ENCODE peak calls at places on chromosomes 2 and 18, in eight cellular contexts. P, X, J, V, G, R, T and L are unnamed samples.
A peak's percentile ranks its signal among the peaks of the same experiment; 100 is the strongest.

GRCh38 chr2:148258124-148258523 is 237.2 kb downstream of the MBD5 start:
- DNase-seq in G (no peak), X (no peak), V (no peak), T (no peak), R (no peak), P (no peak), J (no peak), L (no peak)

GRCh38 chr2:174967693-174968260 is 37.4 kb downstream of the CHN1 start:
- DNase-seq in P (no peak), R (no peak), V (no peak), X (no peak), J (no peak), T (peak; percentile 58), G (no peak), L (no peak)

GRCh38 chr2:101946372-101946771 is 45.4 kb upstream of the IL1R2 start:
- DNase-seq in T (no peak), P (no peak), G (no peak), R (no peak), J (no peak), V (no peak), X (no peak), L (no peak)

GRCh38 chr18:37306420-37306819 is 259.2 kb downstream of the CELF4 start:
- DNase-seq in J (no peak), V (no peak), T (no peak), X (no peak), G (peak; percentile 38), R (no peak), P (no peak), L (no peak)

GRCh38 chr2:158619496-158619895 is 162.7 kb downstream of the PKP4 start:
- DNase-seq in G (no peak), J (no peak), R (no peak), P (peak; percentile 18), V (peak; percentile 69), X (peak; percentile 25), T (peak; percentile 31), L (no peak)

GRCh38 chr18:23033079-23033478 is 100.0 kb downstream of the RBBP8 start:
- DNase-seq in J (no peak), G (no peak), P (no peak), V (no peak), R (no peak), X (no peak), T (no peak), L (no peak)

GRCh38 chr2:176081451-176081992 is 2.2 kb downstream of the EVX2 start:
- DNase-seq in R (no peak), X (no peak), P (no peak), V (no peak), G (no peak), J (no peak), T (peak; percentile 35), L (no peak)

GRCh38 chr2:188983427-188984101 is 9.4 kb downstream of the COL3A1 start:
- DNase-seq in J (peak; percentile 3), R (no peak), V (no peak), X (no peak), P (no peak), G (no peak), T (peak; percentile 93), L (no peak)

GRCh38 chr2:230085201-230085600 is 16.5 kb upstream of the SLC16A14 start:
- DNase-seq in T (peak; percentile 14), J (no peak), P (no peak), V (no peak), X (no peak), R (no peak), G (no peak), L (no peak)

GRCh38 chr2:161995553-161996016 is 78.4 kb downstream of the DPP4 start:
- DNase-seq in J (no peak), P (no peak), V (no peak), G (no peak), T (peak; percentile 39), X (no peak), R (no peak), L (no peak)

GRCh38 chr2:170816499-170817246 is at the start of gene GAD1:
- DNase-seq in R (peak; percentile 65), T (peak; percentile 49), G (peak; percentile 68), X (no peak), P (peak; percentile 88), V (peak; percentile 70), J (no peak), L (peak; percentile 88)

GRCh38 chr18:70046207-70046606 is 98.5 kb upstream of the CD226 start:
- DNase-seq in P (no peak), J (no peak), X (no peak), V (peak; percentile 45), G (no peak), R (peak; percentile 43), T (peak; percentile 42), L (no peak)

GRCh38 chr18:34592961-34593382 is 117.1 kb upstream of the DTNA start:
- DNase-seq in J (no peak), G (peak; percentile 51), T (peak; percentile 74), V (peak; percentile 52), R (peak; percentile 84), P (peak; percentile 10), X (no peak), L (peak; percentile 39)

GRCh38 chr2:42764901-42765300 is 966 bp upstream of the OXER1 start:
- DNase-seq in J (no peak), P (no peak), G (no peak), X (no peak), V (no peak), R (no peak), T (no peak), L (no peak)

GRCh38 chr2:160375802-160376469 is 117.7 kb downstream of the RBMS1 start:
- DNase-seq in R (no peak), P (peak; percentile 86), X (no peak), V (peak; percentile 50), G (no peak), J (peak; percentile 64), T (peak; percentile 95), L (no peak)

GRCh38 chr2:166361351-166362153 is 14.2 kb downstream of the SCN9A start:
- DNase-seq in J (peak; percentile 28), T (peak; percentile 76), V (no peak), P (peak; percentile 78), G (no peak), X (no peak), R (no peak), L (no peak)

GRCh38 chr18:27996792-27997191 is 180.1 kb downstream of the CDH2 start:
- DNase-seq in G (no peak), T (peak; percentile 56), V (peak; percentile 61), X (no peak), P (peak; percentile 12), J (no peak), R (no peak), L (no peak)

GRCh38 chr2:48586433-48586832 is 31.2 kb upstream of the GTF2A1L start:
- DNase-seq in V (no peak), P (no peak), X (no peak), G (no peak), R (no peak), J (no peak), T (no peak), L (no peak)

GRCh38 chr18:70280007-70280925 is 8.6 kb upstream of the SOCS6 start:
- DNase-seq in T (no peak), G (no peak), V (peak; percentile 88), J (no peak), P (no peak), R (no peak), X (no peak), L (no peak)

GRCh38 chr2:149236413-149236812 is 94.0 kb upstream of the LYPD6 start:
- DNase-seq in J (no peak), T (no peak), P (no peak), R (no peak), X (no peak), V (no peak), G (no peak), L (no peak)

GRCh38 chr2:180012523-180012922 is 5.4 kb upstream of the CWC22 start:
- DNase-seq in V (peak; percentile 92), T (peak; percentile 61), P (no peak), G (no peak), X (no peak), J (no peak), R (no peak), L (no peak)

GRCh38 chr2:190216829-190217228 is 102.8 kb downstream of the HIBCH start:
- DNase-seq in P (peak; percentile 27), G (peak; percentile 86), J (peak; percentile 33), V (no peak), R (peak; percentile 74), X (no peak), T (no peak), L (no peak)

GRCh38 chr2:226742346-226742745 is 57.3 kb downstream of the IRS1 start:
- DNase-seq in J (no peak), T (peak; percentile 76), X (no peak), R (peak; percentile 79), P (no peak), V (no peak), G (no peak), L (peak; percentile 62)

GRCh38 chr2:170869461-170869860 is 52.8 kb downstream of the GAD1 start:
- DNase-seq in T (no peak), G (no peak), R (no peak), P (no peak), V (peak; percentile 29), X (no peak), J (no peak), L (no peak)

GRCh38 chr18:7684357-7684756 is 117.2 kb downstream of the PTPRM start:
- DNase-seq in T (no peak), X (no peak), P (no peak), G (no peak), V (no peak), J (no peak), R (no peak), L (no peak)
- H3K27ac ChIP-seq in T (no peak overlapping the region), X (no peak overlapping the region), P (no peak overlapping the region), G (no peak overlapping the region), V (peak overlapping the region; percentile 53), J (no peak overlapping the region), R (no peak overlapping the region), L (no peak overlapping the region)

DNA sequence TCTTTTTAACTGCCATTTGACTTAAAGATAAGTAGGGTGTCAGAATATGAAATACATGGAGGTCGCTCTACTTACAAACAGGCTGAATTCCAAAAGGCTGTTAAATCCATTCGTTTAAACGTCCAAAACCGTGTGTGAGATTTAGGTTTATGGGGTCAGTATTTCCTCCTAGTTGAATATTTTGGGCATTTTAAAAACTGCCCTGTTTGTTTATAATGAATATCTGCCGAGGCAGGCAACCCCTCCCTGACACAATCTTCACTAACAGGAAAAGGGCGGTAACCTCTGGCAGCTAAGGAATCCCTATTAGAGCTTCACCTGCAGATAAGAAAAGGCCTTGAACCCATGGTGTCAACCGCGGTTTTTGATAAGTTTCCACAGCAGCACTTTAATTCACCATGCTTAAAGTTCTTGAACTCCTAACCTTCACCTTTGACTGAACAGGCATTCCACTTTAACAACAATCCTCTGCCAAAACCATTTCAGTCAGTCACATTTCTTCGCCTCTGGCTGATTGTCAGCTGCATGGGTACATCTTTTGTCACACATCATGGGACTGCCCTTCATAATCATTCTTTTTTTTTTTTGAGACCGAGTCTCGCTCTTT is 17.8 kb downstream of the TRAK2 start:
- DNase-seq in P (no peak), V (no peak), R (no peak), X (no peak), J (no peak), G (no peak), T (no peak), L (no peak)
- H3K27ac ChIP-seq in P (peak overlapping the region; percentile 87), V (no peak overlapping the region), R (peak overlapping the region; percentile 96), X (no peak overlapping the region), J (no peak overlapping the region), G (no peak overlapping the region), T (peak overlapping the region; percentile 5), L (peak overlapping the region; percentile 43)

GRCh38 chr2:172452845-172453244 is 25.5 kb downstream of the ITGA6 start:
- DNase-seq in X (no peak), G (no peak), J (no peak), P (no peak), R (no peak), V (no peak), T (no peak), L (no peak)
- H3K27ac ChIP-seq in X (no peak overlapping the region), G (no peak overlapping the region), J (no peak overlapping the region), P (no peak overlapping the region), R (no peak overlapping the region), V (no peak overlapping the region), T (no peak overlapping the region), L (no peak overlapping the region)

GRCh38 chr2:239359194-239359912 is 41.5 kb downstream of the HDAC4 start:
- DNase-seq in P (no peak), R (no peak), V (no peak), G (no peak), T (no peak), X (no peak), J (no peak), L (no peak)
- H3K27ac ChIP-seq in P (no peak overlapping the region), R (no peak overlapping the region), V (no peak overlapping the region), G (no peak overlapping the region), T (no peak overlapping the region), X (no peak overlapping the region), J (no peak overlapping the region), L (no peak overlapping the region)